ENCODE peak calls at places on chromosomes 7 and 10, in eight cellular contexts. One of them, this sample, is unnamed.

GRCh38 chr7:44157116-44158059 is 16.3 kb upstream of the MYL7 start:
- DNase-seq in effector memory CD4-positive, alpha-beta T cell: no peak
- DNase-seq in endothelial cell of umbilical vein: no peak
- DNase-seq in GM23248: no peak
- DNase-seq in lung: no peak
- DNase-seq in CD8-positive, alpha-beta T cell: no peak
- DNase-seq in H1: no peak
- DNase-seq in K562: peak; percentile 65
- DNase-seq in this sample: no peak

GRCh38 chr10:126315471-126316177 is 72.7 kb downstream of the ADAM12 start:
- DNase-seq in endothelial cell of umbilical vein: no peak
- DNase-seq in H1: no peak
- DNase-seq in GM23248: peak; percentile 80
- DNase-seq in K562: no peak
- DNase-seq in lung: no peak
- DNase-seq in effector memory CD4-positive, alpha-beta T cell: no peak
- DNase-seq in CD8-positive, alpha-beta T cell: no peak
- DNase-seq in this sample: no peak

GRCh38 chr10:69439350-69439739 is 11.9 kb upstream of the TSPAN15 start:
- DNase-seq in CD8-positive, alpha-beta T cell: no peak
- DNase-seq in lung: no peak
- DNase-seq in endothelial cell of umbilical vein: no peak
- DNase-seq in GM23248: peak; percentile 73
- DNase-seq in H1: no peak
- DNase-seq in K562: no peak
- DNase-seq in effector memory CD4-positive, alpha-beta T cell: no peak
- DNase-seq in this sample: no peak

GRCh38 chr7:135980665-135981180 is 3.6 kb upstream of the MTPN start:
- DNase-seq in effector memory CD4-positive, alpha-beta T cell: peak; percentile 60
- DNase-seq in GM23248: peak; percentile 90
- DNase-seq in lung: peak; percentile 29
- DNase-seq in K562: peak; percentile 67
- DNase-seq in CD8-positive, alpha-beta T cell: peak; percentile 42
- DNase-seq in H1: no peak
- DNase-seq in endothelial cell of umbilical vein: peak; percentile 77
- DNase-seq in this sample: peak; percentile 54

GRCh38 chr7:42186181-42186580 is 50.8 kb downstream of the GLI3 start:
- DNase-seq in lung: no peak
- DNase-seq in endothelial cell of umbilical vein: no peak
- DNase-seq in K562: peak; percentile 14
- DNase-seq in CD8-positive, alpha-beta T cell: no peak
- DNase-seq in H1: peak; percentile 69
- DNase-seq in effector memory CD4-positive, alpha-beta T cell: no peak
- DNase-seq in GM23248: no peak
- DNase-seq in this sample: no peak

GRCh38 chr7:46576950-46577349 is 655.9 kb upstream of the IGFBP3 start:
- DNase-seq in GM23248: peak; percentile 58
- DNase-seq in lung: no peak
- DNase-seq in H1: no peak
- DNase-seq in endothelial cell of umbilical vein: peak; percentile 88
- DNase-seq in CD8-positive, alpha-beta T cell: no peak
- DNase-seq in effector memory CD4-positive, alpha-beta T cell: no peak
- DNase-seq in K562: no peak
- DNase-seq in this sample: no peak

GRCh38 chr7:151078233-151079040 is 2.2 kb downstream of the FASTK start:
- DNase-seq in GM23248: peak; percentile 65
- DNase-seq in K562: peak; percentile 73
- DNase-seq in effector memory CD4-positive, alpha-beta T cell: no peak
- DNase-seq in endothelial cell of umbilical vein: no peak
- DNase-seq in lung: no peak
- DNase-seq in H1: no peak
- DNase-seq in CD8-positive, alpha-beta T cell: no peak
- DNase-seq in this sample: no peak

GRCh38 chr10:29081231-29081630 is 207.6 kb upstream of the LYZL1 start:
- DNase-seq in endothelial cell of umbilical vein: no peak
- DNase-seq in lung: no peak
- DNase-seq in GM23248: no peak
- DNase-seq in effector memory CD4-positive, alpha-beta T cell: no peak
- DNase-seq in K562: no peak
- DNase-seq in CD8-positive, alpha-beta T cell: no peak
- DNase-seq in H1: no peak
- DNase-seq in this sample: no peak

GRCh38 chr10:80477813-80478212 is 23.7 kb downstream of the TSPAN14 start:
- DNase-seq in CD8-positive, alpha-beta T cell: no peak
- DNase-seq in H1: no peak
- DNase-seq in K562: peak; percentile 62
- DNase-seq in endothelial cell of umbilical vein: peak; percentile 81
- DNase-seq in lung: no peak
- DNase-seq in effector memory CD4-positive, alpha-beta T cell: no peak
- DNase-seq in GM23248: peak; percentile 86
- DNase-seq in this sample: no peak

GRCh38 chr10:119207713-119208552 is 562 bp downstream of the GRK5 start:
- DNase-seq in CD8-positive, alpha-beta T cell: peak; percentile 22
- DNase-seq in K562: peak; percentile 17
- DNase-seq in lung: peak; percentile 44
- DNase-seq in effector memory CD4-positive, alpha-beta T cell: peak; percentile 17
- DNase-seq in GM23248: peak; percentile 82
- DNase-seq in endothelial cell of umbilical vein: peak; percentile 68
- DNase-seq in H1: peak; percentile 81
- DNase-seq in this sample: peak; percentile 33

GRCh38 chr10:49484501-49485230 is 54.3 kb downstream of the ERCC6 start:
- DNase-seq in GM23248: peak; percentile 61
- DNase-seq in lung: no peak
- DNase-seq in CD8-positive, alpha-beta T cell: no peak
- DNase-seq in effector memory CD4-positive, alpha-beta T cell: no peak
- DNase-seq in endothelial cell of umbilical vein: no peak
- DNase-seq in K562: no peak
- DNase-seq in H1: no peak
- DNase-seq in this sample: no peak

GRCh38 chr7:75928600-75928939 is 13.6 kb downstream of the POR start:
- DNase-seq in CD8-positive, alpha-beta T cell: peak; percentile 37
- DNase-seq in H1: no peak
- DNase-seq in K562: no peak
- DNase-seq in lung: no peak
- DNase-seq in GM23248: no peak
- DNase-seq in effector memory CD4-positive, alpha-beta T cell: no peak
- DNase-seq in endothelial cell of umbilical vein: no peak
- DNase-seq in this sample: no peak

GRCh38 chr7:22422831-22423615 is 66.1 kb upstream of the RAPGEF5 start:
- DNase-seq in lung: no peak
- DNase-seq in K562: no peak
- DNase-seq in endothelial cell of umbilical vein: no peak
- DNase-seq in CD8-positive, alpha-beta T cell: no peak
- DNase-seq in effector memory CD4-positive, alpha-beta T cell: no peak
- DNase-seq in H1: no peak
- DNase-seq in GM23248: no peak
- DNase-seq in this sample: no peak

GRCh38 chr7:5396542-5396941 is 27.1 kb downstream of the TNRC18 start:
- DNase-seq in endothelial cell of umbilical vein: no peak
- DNase-seq in CD8-positive, alpha-beta T cell: peak; percentile 69
- DNase-seq in GM23248: peak; percentile 57
- DNase-seq in H1: no peak
- DNase-seq in lung: peak; percentile 62
- DNase-seq in effector memory CD4-positive, alpha-beta T cell: peak; percentile 45
- DNase-seq in K562: no peak
- DNase-seq in this sample: peak; percentile 37

DNA sequence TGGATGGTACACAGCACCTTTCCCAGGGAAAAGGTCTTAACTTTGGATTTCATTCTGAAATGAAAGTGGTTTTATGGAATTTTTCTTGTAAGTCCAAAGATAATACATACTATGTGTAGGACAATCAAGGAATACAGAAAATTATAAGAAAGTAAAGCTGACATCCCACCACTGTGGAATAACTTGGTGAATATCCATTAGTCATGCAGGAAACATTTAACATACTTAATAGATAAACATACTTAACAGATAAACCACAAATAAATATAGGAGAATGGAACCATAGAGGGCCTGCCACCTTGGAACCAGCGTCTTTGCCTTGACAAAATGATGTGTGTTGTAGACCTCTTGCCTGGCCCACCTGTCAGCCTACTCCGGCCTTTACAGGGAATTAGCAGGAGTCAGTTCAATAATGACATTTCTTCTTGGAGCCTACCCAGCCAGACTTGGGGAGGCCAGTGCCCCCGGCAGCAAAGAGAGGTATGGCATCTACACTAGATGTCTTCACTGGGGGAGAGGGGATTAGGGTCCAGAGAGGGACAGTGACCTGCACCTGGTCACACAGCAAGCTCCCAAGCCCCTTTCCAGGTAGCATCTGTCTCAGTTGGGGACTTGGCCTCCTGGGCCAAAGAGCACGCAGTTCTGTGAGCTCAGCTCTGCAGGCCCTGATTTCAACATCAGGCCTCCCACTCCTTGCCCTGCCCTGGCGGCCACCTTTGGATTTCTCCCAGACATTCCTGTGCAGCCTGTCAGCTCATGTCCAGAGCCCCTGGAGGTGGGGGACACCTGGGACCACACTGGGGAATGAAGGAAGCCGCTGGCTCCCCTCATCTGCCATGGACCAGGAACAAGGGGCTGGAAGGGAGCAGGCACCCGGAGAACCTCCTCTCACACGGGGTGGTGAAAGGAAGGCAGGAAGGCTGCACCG is 112.6 kb upstream of the PPIF start:
- DNase-seq in H1: no peak
- DNase-seq in K562: no peak
- DNase-seq in lung: no peak
- DNase-seq in CD8-positive, alpha-beta T cell: no peak
- DNase-seq in effector memory CD4-positive, alpha-beta T cell: no peak
- DNase-seq in GM23248: peak; percentile 49
- DNase-seq in endothelial cell of umbilical vein: no peak
- DNase-seq in this sample: no peak
- H3K4me1 ChIP-seq in H1: peaks cover 13% of the 10 kb centered on the region
- H3K4me1 ChIP-seq in K562: peaks cover 18% of the 10 kb centered on the region
- H3K4me1 ChIP-seq in lung: peaks cover 4% of the 10 kb centered on the region
- H3K4me1 ChIP-seq in CD8-positive, alpha-beta T cell: no peaks in the 10 kb centered on the region
- H3K4me1 ChIP-seq in effector memory CD4-positive, alpha-beta T cell: no peaks in the 10 kb centered on the region
- H3K4me1 ChIP-seq in GM23248: peaks cover 36% of the 10 kb centered on the region
- H3K4me1 ChIP-seq in endothelial cell of umbilical vein: peaks cover 37% of the 10 kb centered on the region
- H3K4me1 ChIP-seq in this sample: no peaks in the 10 kb centered on the region

GRCh38 chr10:116835658-116836057 is 13.6 kb upstream of the ENO4 start:
- DNase-seq in effector memory CD4-positive, alpha-beta T cell: no peak
- DNase-seq in GM23248: no peak
- DNase-seq in lung: no peak
- DNase-seq in CD8-positive, alpha-beta T cell: no peak
- DNase-seq in K562: no peak
- DNase-seq in endothelial cell of umbilical vein: no peak
- DNase-seq in H1: no peak
- DNase-seq in this sample: no peak

GRCh38 chr10:116833986-116834760 is 15.1 kb upstream of the ENO4 start:
- DNase-seq in CD8-positive, alpha-beta T cell: no peak
- DNase-seq in lung: no peak
- DNase-seq in H1: no peak
- DNase-seq in endothelial cell of umbilical vein: no peak
- DNase-seq in K562: no peak
- DNase-seq in effector memory CD4-positive, alpha-beta T cell: no peak
- DNase-seq in GM23248: no peak
- DNase-seq in this sample: no peak

GRCh38 chr10:116836902-116837513 is 12.3 kb upstream of the ENO4 start:
- DNase-seq in CD8-positive, alpha-beta T cell: no peak
- DNase-seq in K562: peak; percentile 11
- DNase-seq in GM23248: no peak
- DNase-seq in lung: no peak
- DNase-seq in H1: no peak
- DNase-seq in endothelial cell of umbilical vein: peak; percentile 44
- DNase-seq in effector memory CD4-positive, alpha-beta T cell: no peak
- DNase-seq in this sample: no peak

GRCh38 chr10:116838143-116838725 is 11.1 kb upstream of the ENO4 start:
- DNase-seq in H1: no peak
- DNase-seq in CD8-positive, alpha-beta T cell: no peak
- DNase-seq in GM23248: no peak
- DNase-seq in endothelial cell of umbilical vein: no peak
- DNase-seq in lung: no peak
- DNase-seq in effector memory CD4-positive, alpha-beta T cell: no peak
- DNase-seq in K562: no peak
- DNase-seq in this sample: no peak

GRCh38 chr10:116836087-116836486 is 13.2 kb upstream of the ENO4 start:
- DNase-seq in H1: peak; percentile 69
- DNase-seq in CD8-positive, alpha-beta T cell: no peak
- DNase-seq in lung: no peak
- DNase-seq in endothelial cell of umbilical vein: no peak
- DNase-seq in GM23248: no peak
- DNase-seq in effector memory CD4-positive, alpha-beta T cell: no peak
- DNase-seq in K562: no peak
- DNase-seq in this sample: no peak
- H3K27ac ChIP-seq in H1: peak overlapping the region; percentile 57
- H3K27ac ChIP-seq in CD8-positive, alpha-beta T cell: no peak overlapping the region
- H3K27ac ChIP-seq in lung: no peak overlapping the region
- H3K27ac ChIP-seq in endothelial cell of umbilical vein: no peak overlapping the region
- H3K27ac ChIP-seq in GM23248: no peak overlapping the region
- H3K27ac ChIP-seq in effector memory CD4-positive, alpha-beta T cell: no peak overlapping the region
- H3K27ac ChIP-seq in K562: no peak overlapping the region
- H3K27ac ChIP-seq in this sample: no peak overlapping the region

DNA sequence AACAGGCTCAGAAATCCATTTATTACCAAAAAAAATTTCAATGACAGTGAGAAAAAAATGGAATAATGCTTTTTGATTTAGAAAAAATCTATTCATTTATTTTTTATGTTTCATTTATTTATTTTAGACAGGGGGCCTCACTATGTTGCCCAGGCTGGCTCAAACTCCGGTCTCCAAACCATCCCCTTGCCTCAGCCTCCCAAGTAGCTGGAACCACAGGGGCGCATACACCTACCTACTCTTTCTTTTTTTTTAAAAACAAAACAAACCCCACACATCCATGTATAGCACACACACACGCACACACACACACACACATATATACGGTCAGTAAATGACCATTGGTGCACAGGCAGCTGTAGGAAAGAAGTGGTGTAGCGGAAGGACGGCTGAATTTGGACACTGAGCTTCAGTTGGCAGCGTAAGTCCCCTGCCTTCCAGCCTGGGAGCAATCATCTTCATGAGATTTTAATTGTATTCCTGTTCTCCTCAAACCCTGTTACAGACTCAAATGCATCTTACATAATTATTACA is 28.8 kb downstream of the ARL4A start:
- DNase-seq in endothelial cell of umbilical vein: no peak
- DNase-seq in effector memory CD4-positive, alpha-beta T cell: no peak
- DNase-seq in lung: no peak
- DNase-seq in GM23248: no peak
- DNase-seq in CD8-positive, alpha-beta T cell: no peak
- DNase-seq in H1: no peak
- DNase-seq in K562: peak; percentile 54
- DNase-seq in this sample: no peak
- H3K4me3 ChIP-seq in endothelial cell of umbilical vein: no peak overlapping the region
- H3K4me3 ChIP-seq in effector memory CD4-positive, alpha-beta T cell: peak overlapping the region; percentile 6
- H3K4me3 ChIP-seq in lung: no peak overlapping the region
- H3K4me3 ChIP-seq in GM23248: peak overlapping the region; percentile 63
- H3K4me3 ChIP-seq in CD8-positive, alpha-beta T cell: no peak overlapping the region
- H3K4me3 ChIP-seq in H1: no peak overlapping the region
- H3K4me3 ChIP-seq in K562: peak overlapping the region; percentile 56
- H3K4me3 ChIP-seq in this sample: no peak overlapping the region

DNA sequence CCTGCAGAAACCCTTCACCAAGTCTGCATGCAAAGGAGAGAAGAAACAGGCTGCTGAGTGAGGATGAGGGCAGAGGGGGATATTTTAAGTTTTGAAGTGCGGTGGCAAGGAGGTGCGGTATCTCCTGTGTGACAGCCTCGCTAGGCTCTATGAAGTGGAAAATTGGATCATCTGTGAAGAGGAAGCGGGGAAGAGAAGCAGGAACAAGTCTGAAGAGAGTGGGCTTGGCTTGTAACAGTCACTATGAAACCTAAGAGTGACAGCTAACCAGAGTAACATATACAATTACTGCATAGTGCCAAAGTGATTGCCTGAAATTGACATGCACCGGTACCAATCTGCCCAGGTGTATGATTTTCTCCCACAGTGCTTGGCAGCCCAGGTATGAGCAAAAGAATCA is 287.5 kb upstream of the KLF14 start:
- DNase-seq in CD8-positive, alpha-beta T cell: no peak
- DNase-seq in K562: no peak
- DNase-seq in endothelial cell of umbilical vein: no peak
- DNase-seq in effector memory CD4-positive, alpha-beta T cell: no peak
- DNase-seq in GM23248: no peak
- DNase-seq in H1: no peak
- DNase-seq in lung: no peak
- DNase-seq in this sample: no peak
- H3K4me1 ChIP-seq in CD8-positive, alpha-beta T cell: peaks cover 46% of the 10 kb centered on the region
- H3K4me1 ChIP-seq in K562: no peaks in the 10 kb centered on the region
- H3K4me1 ChIP-seq in endothelial cell of umbilical vein: peaks cover under 1% of the 10 kb centered on the region
- H3K4me1 ChIP-seq in effector memory CD4-positive, alpha-beta T cell: peaks cover 47% of the 10 kb centered on the region
- H3K4me1 ChIP-seq in GM23248: peaks cover 13% of the 10 kb centered on the region
- H3K4me1 ChIP-seq in H1: no peaks in the 10 kb centered on the region
- H3K4me1 ChIP-seq in lung: peaks cover 24% of the 10 kb centered on the region
- H3K4me1 ChIP-seq in this sample: peaks cover 58% of the 10 kb centered on the region

This sample was measured in naive thymus-derived CD4-positive, alpha-beta T cell.